ENCODE peak calls at places on chromosomes 3 and 15, in five cellular contexts. One of them, this sample, is unnamed.

GRCh38 chr3:114144909-114145688 is 33.8 kb downstream of the DRD3 start:
- DNase-seq in IMR-90: peak; percentile 94
- DNase-seq in GM12878: no peak
- DNase-seq in HepG2: no peak
- DNase-seq in K562: no peak
- DNase-seq in this sample: no peak

GRCh38 chr15:52225230-52225629 is 34.0 kb upstream of the GNB5 start:
- DNase-seq in K562: no peak
- DNase-seq in HepG2: no peak
- DNase-seq in IMR-90: no peak
- DNase-seq in GM12878: no peak
- DNase-seq in this sample: no peak

GRCh38 chr15:45642203-45642932 is 7.5 kb downstream of the SQOR start:
- DNase-seq in K562: no peak
- DNase-seq in GM12878: no peak
- DNase-seq in HepG2: no peak
- DNase-seq in IMR-90: peak; percentile 89
- DNase-seq in this sample: no peak

GRCh38 chr3:34924961-34925360 is 714.4 kb upstream of the ARPP21 start:
- DNase-seq in IMR-90: no peak
- DNase-seq in HepG2: no peak
- DNase-seq in K562: no peak
- DNase-seq in GM12878: no peak
- DNase-seq in this sample: no peak

GRCh38 chr15:25787855-25788521 is 75.1 kb downstream of the ATP10A start:
- DNase-seq in K562: no peak
- DNase-seq in GM12878: no peak
- DNase-seq in IMR-90: peak; percentile 63
- DNase-seq in HepG2: peak; percentile 50
- DNase-seq in this sample: no peak

GRCh38 chr3:193662757-193663322 is 69.8 kb downstream of the OPA1 start:
- DNase-seq in IMR-90: no peak
- DNase-seq in HepG2: no peak
- DNase-seq in GM12878: no peak
- DNase-seq in K562: no peak
- DNase-seq in this sample: no peak

GRCh38 chr15:77589839-77590238 is 42.9 kb downstream of the LINGO1 start:
- DNase-seq in K562: no peak
- DNase-seq in HepG2: peak; percentile 75
- DNase-seq in GM12878: no peak
- DNase-seq in IMR-90: no peak
- DNase-seq in this sample: no peak

GRCh38 chr3:116618138-116618537 is 91.4 kb upstream of the TUSC7 start:
- DNase-seq in IMR-90: no peak
- DNase-seq in GM12878: no peak
- DNase-seq in HepG2: peak; percentile 0
- DNase-seq in K562: no peak
- DNase-seq in this sample: no peak

GRCh38 chr15:22919171-22919570 is 61.0 kb downstream of the CYFIP1 start:
- DNase-seq in GM12878: no peak
- DNase-seq in HepG2: no peak
- DNase-seq in IMR-90: no peak
- DNase-seq in K562: no peak
- DNase-seq in this sample: no peak

GRCh38 chr3:50158747-50159146 is 3.6 kb downstream of the SEMA3F start:
- DNase-seq in K562: no peak
- DNase-seq in HepG2: no peak
- DNase-seq in GM12878: no peak
- DNase-seq in IMR-90: no peak
- DNase-seq in this sample: no peak

GRCh38 chr3:14915636-14916222 is 31.7 kb upstream of the NR2C2 start:
- DNase-seq in K562: no peak
- DNase-seq in HepG2: no peak
- DNase-seq in GM12878: no peak
- DNase-seq in IMR-90: no peak
- DNase-seq in this sample: no peak

GRCh38 chr15:67433495-67434099 is 87.3 kb upstream of the C15orf61 start:
- DNase-seq in GM12878: peak; percentile 15
- DNase-seq in IMR-90: peak; percentile 59
- DNase-seq in HepG2: peak; percentile 24
- DNase-seq in K562: peak; percentile 64
- DNase-seq in this sample: peak; percentile 63

GRCh38 chr3:146164951-146165350 is 4.0 kb upstream of the PLOD2 start:
- DNase-seq in GM12878: no peak
- DNase-seq in K562: no peak
- DNase-seq in IMR-90: no peak
- DNase-seq in HepG2: no peak
- DNase-seq in this sample: no peak

GRCh38 chr3:69880069-69880640 is 119.4 kb upstream of the SAMMSON start:
- DNase-seq in GM12878: no peak
- DNase-seq in K562: no peak
- DNase-seq in HepG2: no peak
- DNase-seq in IMR-90: no peak
- DNase-seq in this sample: no peak

GRCh38 chr3:24420224-24420623 is 74.4 kb downstream of the THRB start:
- DNase-seq in HepG2: peak; percentile 21
- DNase-seq in GM12878: no peak
- DNase-seq in IMR-90: no peak
- DNase-seq in K562: no peak
- DNase-seq in this sample: no peak
- TF ChIP-seq MXI1 in HepG2: no peak
- TF ChIP-seq MXI1 in GM12878: no peak
- TF ChIP-seq MXI1 in IMR-90: no peak
- TF ChIP-seq MXI1 in K562: no peak
- TF ChIP-seq MXI1 in this sample: no peak

GRCh38 chr3:5754602-5755001 is 567.1 kb downstream of the EDEM1 start:
- DNase-seq in IMR-90: no peak
- DNase-seq in GM12878: peak; percentile 41
- DNase-seq in K562: peak; percentile 18
- DNase-seq in HepG2: no peak
- DNase-seq in this sample: no peak
- TF ChIP-seq MXI1 in IMR-90: no peak
- TF ChIP-seq MXI1 in GM12878: no peak
- TF ChIP-seq MXI1 in K562: no peak
- TF ChIP-seq MXI1 in HepG2: no peak
- TF ChIP-seq MXI1 in this sample: no peak

GRCh38 chr15:70430029-70430428 is 332.3 kb upstream of the TLE3 start:
- DNase-seq in IMR-90: peak; percentile 77
- DNase-seq in GM12878: no peak
- DNase-seq in K562: no peak
- DNase-seq in HepG2: no peak
- DNase-seq in this sample: no peak
- TF ChIP-seq MXI1 in IMR-90: no peak
- TF ChIP-seq MXI1 in GM12878: no peak
- TF ChIP-seq MXI1 in K562: no peak
- TF ChIP-seq MXI1 in HepG2: no peak
- TF ChIP-seq MXI1 in this sample: no peak

GRCh38 chr3:141127344-141128125 is 76.4 kb downstream of the SPSB4 start:
- DNase-seq in IMR-90: no peak
- DNase-seq in HepG2: no peak
- DNase-seq in GM12878: no peak
- DNase-seq in K562: no peak
- DNase-seq in this sample: peak; percentile 74

GRCh38 chr3:141126661-141127343 is 75.7 kb downstream of the SPSB4 start:
- DNase-seq in HepG2: no peak
- DNase-seq in K562: no peak
- DNase-seq in IMR-90: no peak
- DNase-seq in GM12878: no peak
- DNase-seq in this sample: no peak

GRCh38 chr3:141124715-141125114 is 73.6 kb downstream of the SPSB4 start:
- DNase-seq in HepG2: no peak
- DNase-seq in IMR-90: no peak
- DNase-seq in K562: no peak
- DNase-seq in GM12878: no peak
- DNase-seq in this sample: no peak

GRCh38 chr3:141123677-141124410 is 72.7 kb downstream of the SPSB4 start:
- DNase-seq in GM12878: no peak
- DNase-seq in HepG2: no peak
- DNase-seq in K562: no peak
- DNase-seq in IMR-90: no peak
- DNase-seq in this sample: no peak

GRCh38 chr3:141125351-141125750 is 74.2 kb downstream of the SPSB4 start:
- DNase-seq in GM12878: no peak
- DNase-seq in K562: no peak
- DNase-seq in IMR-90: no peak
- DNase-seq in HepG2: no peak
- DNase-seq in this sample: no peak
- TF ChIP-seq MXI1 in GM12878: no peak
- TF ChIP-seq MXI1 in K562: no peak
- TF ChIP-seq MXI1 in IMR-90: no peak
- TF ChIP-seq MXI1 in HepG2: no peak
- TF ChIP-seq MXI1 in this sample: no peak

DNA sequence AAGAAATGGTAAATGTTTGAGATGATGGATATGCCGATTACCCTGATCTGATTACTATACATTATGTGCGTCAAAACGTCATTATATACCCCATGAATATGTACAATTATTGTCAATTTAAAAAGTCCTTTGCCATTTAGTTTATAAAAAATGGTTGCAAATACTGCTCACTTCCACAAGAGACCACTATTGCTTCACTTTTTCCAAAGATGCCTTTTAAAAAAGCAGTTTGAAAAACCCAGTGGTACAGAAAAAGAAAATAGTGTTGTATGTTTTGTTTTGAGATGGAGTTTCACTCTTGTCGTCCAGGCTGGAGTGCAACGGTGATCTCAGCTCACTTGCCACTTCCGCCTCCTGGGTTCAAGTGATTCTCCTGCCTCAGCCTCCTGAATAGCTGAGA is 39.3 kb downstream of the EDEM1 start:
- DNase-seq in HepG2: peak; percentile 5
- DNase-seq in K562: no peak
- DNase-seq in IMR-90: peak; percentile 47
- DNase-seq in GM12878: no peak
- DNase-seq in this sample: peak; percentile 38
- TF ChIP-seq MXI1 in HepG2: no peak
- TF ChIP-seq MXI1 in K562: no peak
- TF ChIP-seq MXI1 in IMR-90: no peak
- TF ChIP-seq MXI1 in GM12878: no peak
- TF ChIP-seq MXI1 in this sample: no peak

GRCh38 chr3:143775401-143775970 is 72.8 kb downstream of the SLC9A9 start:
- DNase-seq in IMR-90: peak; percentile 13
- DNase-seq in HepG2: peak; percentile 13
- DNase-seq in GM12878: no peak
- DNase-seq in K562: peak; percentile 31
- DNase-seq in this sample: peak; percentile 33
- TF ChIP-seq MXI1 in IMR-90: no peak
- TF ChIP-seq MXI1 in HepG2: no peak
- TF ChIP-seq MXI1 in GM12878: no peak
- TF ChIP-seq MXI1 in K562: no peak
- TF ChIP-seq MXI1 in this sample: no peak

GRCh38 chr3:109025896-109026295 is 72.2 kb upstream of the GUCA1C start:
- DNase-seq in IMR-90: no peak
- DNase-seq in GM12878: no peak
- DNase-seq in K562: no peak
- DNase-seq in HepG2: no peak
- DNase-seq in this sample: no peak

GRCh38 chr3:109018828-109019227 is 65.1 kb upstream of the GUCA1C start:
- DNase-seq in HepG2: peak; percentile 5
- DNase-seq in K562: no peak
- DNase-seq in GM12878: no peak
- DNase-seq in IMR-90: peak; percentile 0
- DNase-seq in this sample: no peak

GRCh38 chr3:109028753-109029152 is 75.1 kb upstream of the GUCA1C start:
- DNase-seq in IMR-90: no peak
- DNase-seq in GM12878: no peak
- DNase-seq in K562: no peak
- DNase-seq in HepG2: no peak
- DNase-seq in this sample: no peak

GRCh38 chr3:109023656-109024254 is 70.1 kb upstream of the GUCA1C start:
- DNase-seq in K562: peak; percentile 14
- DNase-seq in IMR-90: peak; percentile 47
- DNase-seq in GM12878: peak; percentile 19
- DNase-seq in HepG2: peak; percentile 25
- DNase-seq in this sample: peak; percentile 27
- TF ChIP-seq MXI1 in K562: no peak
- TF ChIP-seq MXI1 in IMR-90: no peak
- TF ChIP-seq MXI1 in GM12878: no peak
- TF ChIP-seq MXI1 in HepG2: no peak
- TF ChIP-seq MXI1 in this sample: no peak